ENCODE peak calls at places on chromosomes 16 and 17, in six cellular contexts. Y is H1, A is IMR-90, I is H9, T is neuronal stem cell, F is trophoblast cell. U is an unnamed sample.

GRCh38 chr16:10552998-10553491 is 27.4 kb downstream of the EMP2 start:
- DNase-seq in Y (no peak), A (no peak), I (peak; percentile 84), T (no peak), F (peak; percentile 68), U (no peak)

GRCh38 chr16:85300451-85300968 is 188.2 kb upstream of the CIBAR2 start:
- DNase-seq in Y (no peak), A (no peak), I (no peak), T (no peak), F (no peak), U (peak; percentile 82)

GRCh38 chr17:1946021-1946932 is 78.9 kb downstream of the RTN4RL1 start:
- DNase-seq in Y (no peak), A (no peak), I (no peak), T (no peak), F (no peak), U (no peak)

GRCh38 chr17:64736804-64737492 is 74.8 kb upstream of the SMURF2 start:
- DNase-seq in Y (no peak), A (peak; percentile 72), I (peak; percentile 57), T (no peak), F (peak; percentile 14), U (peak; percentile 76)

GRCh38 chr16:56294599-56294998 is 103.3 kb downstream of the GNAO1 start:
- DNase-seq in Y (no peak), A (peak; percentile 83), I (no peak), T (no peak), F (no peak), U (peak; percentile 19)

GRCh38 chr16:5215911-5216310 is 118.3 kb upstream of the EEF2KMT start:
- DNase-seq in Y (no peak), A (no peak), I (no peak), T (peak; percentile 4), F (no peak), U (no peak)

GRCh38 chr17:50766222-50767023 is 895 bp downstream of the ANKRD40CL start:
- DNase-seq in Y (no peak), A (no peak), I (no peak), T (no peak), F (no peak), U (no peak)

GRCh38 chr17:72164340-72164739 is 43.5 kb downstream of the SOX9 start:
- DNase-seq in Y (no peak), A (peak; percentile 20), I (no peak), T (no peak), F (no peak), U (no peak)

GRCh38 chr17:59423903-59424302 is 92.4 kb downstream of the YPEL2 start:
- DNase-seq in Y (no peak), A (no peak), I (no peak), T (no peak), F (no peak), U (no peak)

GRCh38 chr17:2396568-2397246 is 4.2 kb downstream of the MNT start:
- DNase-seq in Y (peak; percentile 85), A (peak; percentile 98), I (peak; percentile 99), T (peak; percentile 90), F (peak; percentile 81), U (peak; percentile 100)

GRCh38 chr17:11284811-11285210 is 43.8 kb downstream of the SHISA6 start:
- DNase-seq in Y (no peak), A (no peak), I (peak; percentile 5), T (no peak), F (no peak), U (no peak)

GRCh38 chr17:39962642-39963220 is at the start of gene GSDMA:
- DNase-seq in Y (no peak), A (no peak), I (no peak), T (no peak), F (no peak), U (no peak)

GRCh38 chr16:2428051-2428786 is 1.0 kb upstream of the CCNF start:
- DNase-seq in Y (no peak), A (no peak), I (peak; percentile 76), T (no peak), F (no peak), U (no peak)

GRCh38 chr16:68380348-68380670 is 68.0 kb downstream of the SMPD3 start:
- DNase-seq in Y (no peak), A (no peak), I (no peak), T (no peak), F (no peak), U (no peak)

GRCh38 chr16:68377667-68378420 is 67.0 kb downstream of the PRMT7 start:
- DNase-seq in Y (no peak), A (no peak), I (no peak), T (no peak), F (no peak), U (no peak)

GRCh38 chr16:68377221-68377620 is 66.4 kb downstream of the PRMT7 start:
- DNase-seq in Y (no peak), A (no peak), I (no peak), T (no peak), F (no peak), U (no peak)

GRCh38 chr16:68379472-68380347 is 68.6 kb downstream of the SMPD3 start:
- DNase-seq in Y (no peak), A (no peak), I (no peak), T (no peak), F (no peak), U (no peak)

DNA sequence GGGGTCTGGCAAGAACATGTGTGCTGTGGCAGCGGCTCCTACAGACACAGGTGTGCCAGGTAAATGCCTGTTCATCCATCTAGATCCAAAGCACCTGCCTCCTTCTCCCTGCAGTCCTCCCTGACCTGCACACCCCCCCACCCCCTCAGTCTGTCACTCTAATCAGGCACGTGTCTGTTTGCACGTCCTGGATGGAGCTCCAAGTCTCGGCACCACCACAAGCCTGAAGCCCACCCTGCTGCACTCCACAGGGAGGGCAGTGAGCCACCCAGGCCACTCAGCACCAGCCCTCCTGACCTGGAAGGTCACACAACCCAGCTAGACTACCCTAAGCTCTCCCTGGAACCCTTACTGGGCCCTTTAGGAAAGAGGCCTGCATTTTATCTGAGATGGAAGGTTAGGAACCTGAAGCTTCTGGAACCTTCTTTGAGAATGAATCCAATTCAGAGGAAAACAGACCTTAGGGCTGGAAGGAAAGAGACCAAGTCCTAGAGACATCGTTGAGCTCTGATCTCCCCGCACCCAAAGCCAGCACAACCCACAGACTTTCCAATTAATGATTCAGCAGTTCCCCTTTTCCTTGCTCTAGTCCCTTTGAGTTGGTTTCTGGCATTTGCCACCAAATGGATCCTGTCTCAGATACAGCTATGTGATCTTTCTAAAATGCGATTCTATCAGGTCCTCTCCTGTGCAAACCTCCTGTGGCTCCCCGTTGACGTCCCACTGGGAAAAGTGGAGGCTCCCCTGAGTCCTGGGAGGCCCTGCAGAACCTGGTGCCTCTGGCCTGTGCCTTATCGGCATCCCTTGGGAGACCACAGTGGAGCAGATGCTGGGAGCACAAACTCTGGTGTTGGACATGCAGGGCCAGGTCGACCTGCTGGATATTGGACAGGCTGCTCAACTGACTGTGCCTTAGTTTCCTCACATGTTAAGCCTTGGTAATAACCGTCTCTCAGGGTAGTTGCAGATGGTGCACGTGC is 67.9 kb downstream of the PRMT7 start:
- DNase-seq in Y (no peak), A (no peak), I (no peak), T (no peak), F (no peak), U (no peak)
- H2AFZ ChIP-seq in Y (no peak overlapping the region), A (no peak overlapping the region), I (no peak overlapping the region), T (no peak overlapping the region), F (no peak overlapping the region), U (no peak overlapping the region)

GRCh38 chr17:33273743-33274410 is 19.2 kb downstream of the ASIC2 start:
- DNase-seq in Y (no peak), A (no peak), I (no peak), T (no peak), F (peak; percentile 63), U (no peak)

GRCh38 chr17:33273271-33273670 is 19.8 kb downstream of the ASIC2 start:
- DNase-seq in Y (no peak), A (no peak), I (no peak), T (no peak), F (no peak), U (no peak)

GRCh38 chr17:33267881-33268548 is 25.1 kb downstream of the ASIC2 start:
- DNase-seq in Y (no peak), A (no peak), I (no peak), T (no peak), F (no peak), U (no peak)

GRCh38 chr17:33269337-33270060 is 23.6 kb downstream of the ASIC2 start:
- DNase-seq in Y (no peak), A (no peak), I (no peak), T (no peak), F (no peak), U (no peak)

GRCh38 chr17:33272438-33272837 is 20.7 kb downstream of the ASIC2 start:
- DNase-seq in Y (no peak), A (no peak), I (no peak), T (no peak), F (no peak), U (no peak)
- H3K14ac ChIP-seq in Y (no peak overlapping the region), A (no peak overlapping the region), I (no peak overlapping the region), T (no peak overlapping the region), F (no peak overlapping the region), U (no peak overlapping the region)

GRCh38 chr17:43881758-43882505 is 25.4 kb downstream of the MPP2 start:
- DNase-seq in Y (no peak), A (no peak), I (no peak), T (no peak), F (no peak), U (no peak)

GRCh38 chr17:43879723-43880419 is 27.5 kb downstream of the MPP2 start:
- DNase-seq in Y (no peak), A (no peak), I (no peak), T (no peak), F (no peak), U (no peak)

GRCh38 chr17:43881176-43881575 is 26.2 kb downstream of the MPP2 start:
- DNase-seq in Y (no peak), A (no peak), I (no peak), T (no peak), F (no peak), U (no peak)

GRCh38 chr17:43878260-43879082 is 28.9 kb downstream of the MPP2 start:
- DNase-seq in Y (peak; percentile 70), A (peak; percentile 89), I (peak; percentile 94), T (peak; percentile 69), F (peak; percentile 86), U (peak; percentile 90)

DNA sequence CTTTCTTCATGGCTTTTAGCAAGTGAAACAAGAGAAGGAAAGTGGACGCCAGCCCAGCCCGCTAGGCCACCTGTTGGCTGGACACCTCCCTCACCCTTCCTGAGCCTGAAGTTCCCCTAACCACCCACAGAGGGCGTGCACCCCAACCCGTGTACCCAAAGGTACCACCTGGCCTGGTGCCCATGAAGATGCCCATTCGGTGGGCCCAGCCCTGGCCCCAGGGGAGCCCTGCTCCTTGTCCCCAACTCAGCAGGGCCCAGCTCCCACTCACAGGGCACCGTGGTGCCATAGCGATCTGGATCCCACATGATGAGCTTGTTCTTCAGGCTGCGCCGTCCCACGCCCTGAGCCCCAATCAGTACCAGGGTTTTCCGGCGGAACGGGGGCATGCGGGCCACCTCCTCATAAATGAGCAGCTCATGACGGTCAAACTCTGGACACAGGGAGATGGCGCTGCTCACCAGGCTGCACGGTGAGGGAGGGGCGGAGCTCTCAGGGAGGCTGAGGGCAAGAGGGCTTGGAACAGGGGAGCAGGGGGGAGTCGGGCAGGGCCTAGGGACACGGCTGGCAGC is 26.8 kb downstream of the MPP2 start:
- DNase-seq in Y (no peak), A (no peak), I (peak; percentile 80), T (peak; percentile 33), F (peak; percentile 18), U (peak; percentile 26)
- H2AFZ ChIP-seq in Y (no peak overlapping the region), A (peak overlapping the region; percentile 5), I (no peak overlapping the region), T (no peak overlapping the region), F (no peak overlapping the region), U (no peak overlapping the region)

DNA sequence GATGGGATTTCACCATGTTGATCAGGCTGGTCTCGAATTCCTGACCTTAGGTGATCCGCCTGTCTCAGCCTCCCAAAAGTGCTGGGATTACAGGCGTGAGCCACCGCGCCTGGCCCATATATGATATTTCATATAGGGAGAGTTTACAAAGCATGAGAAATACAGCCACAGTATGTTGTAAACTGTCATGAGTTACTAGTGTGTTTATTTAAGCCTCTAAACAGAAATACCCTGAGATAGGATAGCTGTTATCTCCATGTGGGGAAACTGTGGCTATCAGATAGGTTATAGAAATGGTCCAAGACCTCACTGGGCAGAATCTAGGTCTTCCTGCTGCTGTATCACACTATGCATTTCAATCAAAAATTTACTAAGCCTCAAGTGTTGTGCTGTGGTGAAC is 2.1 kb upstream of the CDK5RAP3 start:
- DNase-seq in Y (no peak), A (peak; percentile 45), I (no peak), T (no peak), F (no peak), U (peak; percentile 37)
- H3K14ac ChIP-seq in Y (no peak overlapping the region), A (no peak overlapping the region), I (no peak overlapping the region), T (no peak overlapping the region), F (no peak overlapping the region), U (no peak overlapping the region)